ENCODE peak calls at places on chromosomes 2 and 18, in five cellular contexts. C is NCI-H446, J is BJ, B is neural progenitor cell, Y is GM13976. S is an unnamed sample.
A peak's percentile ranks its signal among the peaks of the same experiment; 100 is the strongest.

GRCh38 chr2:233036162-233036838 is 3.8 kb downstream of the NEU2 start:
- DNase-seq in B (no peak), J (no peak), C (no peak), Y (no peak), S (no peak)

GRCh38 chr2:72106978-72107377 is 40.7 kb downstream of the CYP26B1 start:
- DNase-seq in J (no peak), Y (no peak), B (no peak), C (no peak), S (no peak)

GRCh38 chr2:200479617-200480292 is 30.1 kb downstream of the KCTD18 start:
- DNase-seq in J (peak; percentile 65), C (no peak), Y (no peak), B (no peak), S (no peak)

GRCh38 chr2:20179755-20180594 is 45.0 kb downstream of the SDC1 start:
- DNase-seq in J (no peak), B (peak; percentile 78), C (no peak), Y (no peak), S (no peak)

GRCh38 chr2:42196403-42197267 is 27.5 kb downstream of the EML4 start:
- DNase-seq in Y (peak; percentile 35), B (peak; percentile 57), J (no peak), C (no peak), S (peak; percentile 45)

GRCh38 chr2:98445167-98445522 is 487 bp downstream of the INPP4A start:
- DNase-seq in Y (peak; percentile 42), B (no peak), C (no peak), J (no peak), S (no peak)

GRCh38 chr2:7619203-7619602 is 702.0 kb downstream of the RNF144A start:
- DNase-seq in C (no peak), Y (no peak), J (no peak), B (no peak), S (no peak)

GRCh38 chr2:112674229-112674628 is 28.5 kb downstream of the SLC20A1 start:
- DNase-seq in C (no peak), Y (no peak), B (no peak), J (no peak), S (no peak)

GRCh38 chr18:10852610-10853303 is 296.6 kb downstream of the PIEZO2 start:
- DNase-seq in Y (no peak), J (no peak), B (no peak), C (no peak), S (peak; percentile 19)

GRCh38 chr18:2974731-2975130 is 38.2 kb downstream of the LPIN2 start:
- DNase-seq in C (no peak), J (no peak), Y (no peak), B (no peak), S (no peak)

GRCh38 chr18:9653390-9653789 is 39.0 kb upstream of the PPP4R1 start:
- DNase-seq in C (peak; percentile 6), B (no peak), J (no peak), Y (no peak), S (no peak)

GRCh38 chr2:62014102-62014501 is 108.6 kb downstream of the COMMD1 start:
- DNase-seq in C (peak; percentile 94), J (peak; percentile 16), B (peak; percentile 34), Y (no peak), S (no peak)

GRCh38 chr2:100291152-100291970 is 30.9 kb downstream of the LONRF2 start:
- DNase-seq in B (no peak), C (no peak), Y (no peak), J (peak; percentile 61), S (peak; percentile 7)

GRCh38 chr2:34408100-34408499 is 809.0 kb upstream of the FAM98A start:
- DNase-seq in B (no peak), J (no peak), C (no peak), Y (no peak), S (no peak)

GRCh38 chr2:187644991-187645390 is 90.8 kb upstream of the TFPI start:
- DNase-seq in J (no peak), Y (no peak), C (no peak), B (no peak), S (no peak)

GRCh38 chr2:42105330-42106256 is 57.8 kb downstream of the PKDCC start:
- DNase-seq in J (no peak), B (no peak), Y (peak; percentile 56), C (no peak), S (peak; percentile 87)

GRCh38 chr2:133941666-133942065 is 312.2 kb upstream of the MGAT5 start:
- DNase-seq in Y (no peak), J (no peak), C (no peak), B (no peak), S (no peak)

GRCh38 chr2:172082944-172083718 is 2.2 kb upstream of the DLX1 start:
- DNase-seq in Y (peak; percentile 34), B (peak; percentile 63), J (no peak), C (no peak), S (no peak)

GRCh38 chr18:48408111-48408726 is 964 bp downstream of the ZBTB7C start:
- DNase-seq in C (no peak), J (no peak), Y (peak; percentile 34), B (peak; percentile 33), S (no peak)

GRCh38 chr2:38065502-38066135 is 10.3 kb downstream of the CYP1B1 start:
- DNase-seq in B (peak; percentile 54), Y (no peak), C (no peak), J (no peak), S (no peak)

GRCh38 chr2:120566331-120567035 is 169.2 kb upstream of the GLI2 start:
- DNase-seq in B (no peak), Y (no peak), J (no peak), C (no peak), S (no peak)